ENCODE peak calls at places on chromosomes 6 and 20, in five cellular contexts. Q is cardiac muscle cell, F is kidney, S is cerebellum, C is breast epithelium. Z is an unnamed sample.

GRCh38 chr6:23696946-23697345 is 429.1 kb upstream of the NRSN1 start:
- DNase-seq in Q (no peak), F (no peak), S (no peak), C (no peak), Z (no peak)

GRCh38 chr6:33018904-33019303 is 9.5 kb upstream of the HLA-DOA start:
- DNase-seq in Q (no peak), F (peak; percentile 83), S (no peak), C (no peak), Z (no peak)

GRCh38 chr20:33702861-33703260 is 16.7 kb upstream of the E2F1 start:
- DNase-seq in Q (no peak), F (no peak), S (peak; percentile 93), C (no peak), Z (no peak)

GRCh38 chr20:32481311-32482103 is 103.6 kb downstream of the NOL4L start:
- DNase-seq in Q (no peak), F (peak; percentile 63), S (no peak), C (no peak), Z (no peak)

GRCh38 chr20:8853805-8854338 is 215.0 kb upstream of the PLCB4 start:
- DNase-seq in Q (peak; percentile 77), F (no peak), S (peak; percentile 75), C (no peak), Z (peak; percentile 77)

GRCh38 chr20:20220137-20220536 is 147.8 kb upstream of the INSM1 start:
- DNase-seq in Q (no peak), F (no peak), S (no peak), C (no peak), Z (no peak)

GRCh38 chr6:132401120-132401940 is at the start of gene MOXD1:
- DNase-seq in Q (peak; percentile 71), F (peak; percentile 89), S (no peak), C (no peak), Z (peak; percentile 12)

GRCh38 chr6:14635195-14635594 is 517.6 kb downstream of the CD83 start:
- DNase-seq in Q (no peak), F (no peak), S (no peak), C (no peak), Z (no peak)

GRCh38 chr20:56987992-56988391 is 278.4 kb downstream of the BMP7 start:
- DNase-seq in Q (no peak), F (no peak), S (no peak), C (no peak), Z (no peak)

GRCh38 chr6:91241946-91242613 is 655.2 kb upstream of the MAP3K7 start:
- DNase-seq in Q (no peak), F (no peak), S (no peak), C (no peak), Z (no peak)

GRCh38 chr6:126117251-126117650 is 130.9 kb downstream of the TRMT11 start:
- DNase-seq in Q (no peak), F (no peak), S (no peak), C (no peak), Z (no peak)

GRCh38 chr20:47117325-47117724 is 222.7 kb downstream of the EYA2 start:
- DNase-seq in Q (no peak), F (no peak), S (no peak), C (no peak), Z (no peak)

GRCh38 chr6:121434037-121434770 is 1.2 kb upstream of the GJA1 start:
- DNase-seq in Q (no peak), F (no peak), S (no peak), C (no peak), Z (no peak)

GRCh38 chr20:7113577-7114466 is 346.3 kb downstream of the BMP2 start:
- DNase-seq in Q (peak; percentile 74), F (no peak), S (no peak), C (no peak), Z (peak; percentile 74)

GRCh38 chr20:10523438-10523837 is 88.3 kb downstream of the SLX4IP start:
- DNase-seq in Q (no peak), F (no peak), S (no peak), C (no peak), Z (peak; percentile 87)

GRCh38 chr20:23574977-23575376 is 6.7 kb upstream of the CST9L start:
- DNase-seq in Q (no peak), F (no peak), S (no peak), C (no peak), Z (no peak)

GRCh38 chr20:37990571-37991151 is 42.6 kb downstream of the TTI1 start:
- DNase-seq in Q (peak; percentile 68), F (peak; percentile 85), S (no peak), C (no peak), Z (no peak)

GRCh38 chr6:129523814-129524213 is 186.2 kb downstream of the ARHGAP18 start:
- DNase-seq in Q (no peak), F (no peak), S (no peak), C (no peak), Z (no peak)

GRCh38 chr6:33249732-33250625 is 21.7 kb downstream of the VPS52 start:
- DNase-seq in Q (no peak), F (peak; percentile 84), S (no peak), C (no peak), Z (no peak)

GRCh38 chr20:25526446-25526845 is 58.9 kb downstream of the NINL start:
- DNase-seq in Q (no peak), F (no peak), S (no peak), C (no peak), Z (no peak)

GRCh38 chr6:54920628-54921027 is 74.1 kb downstream of the FAM83B start:
- DNase-seq in Q (no peak), F (no peak), S (no peak), C (no peak), Z (no peak)

GRCh38 chr6:81761197-81761596 is 8.7 kb upstream of the TENT5A start:
- DNase-seq in Q (no peak), F (no peak), S (no peak), C (no peak), Z (no peak)

GRCh38 chr6:108942556-108943492 is 94.6 kb downstream of the ARMC2 start:
- DNase-seq in Q (no peak), F (no peak), S (no peak), C (no peak), Z (no peak)

GRCh38 chr20:18058661-18059467 is 1.1 kb upstream of the OVOL2 start:
- DNase-seq in Q (peak; percentile 65), F (no peak), S (no peak), C (peak; percentile 76), Z (peak; percentile 89)

GRCh38 chr20:32463642-32464400 is 105.7 kb downstream of the ASXL1 start:
- DNase-seq in Q (peak; percentile 34), F (peak; percentile 79), S (no peak), C (no peak), Z (no peak)

GRCh38 chr6:12751694-12752304 is 35.2 kb downstream of the PHACTR1 start:
- DNase-seq in Q (peak; percentile 87), F (no peak), S (no peak), C (peak; percentile 62), Z (no peak)

GRCh38 chr6:46134216-46134615 is 4.4 kb downstream of the ENPP4 start:
- DNase-seq in Q (no peak), F (no peak), S (no peak), C (no peak), Z (no peak)

GRCh38 chr6:10441004-10441654 is 26.3 kb upstream of the TFAP2A start:
- DNase-seq in Q (no peak), F (no peak), S (no peak), C (no peak), Z (no peak)

GRCh38 chr6:33374359-33374910 is 17.2 kb upstream of the KIFC1 start:
- DNase-seq in Q (no peak), F (no peak), S (no peak), C (no peak), Z (no peak)